ENCODE peak calls at places on chromosomes 5 and 9, in six cellular contexts. G is spleen, Y is HCT116, H is stomach, F is HepG2, N is transverse colon. Q is an unnamed sample.

GRCh38 chr9:109342878-109343277 is 22.0 kb upstream of the EPB41L4B start:
- DNase-seq in N (no peak), F (no peak), Y (no peak), G (no peak), H (no peak), Q (no peak)

GRCh38 chr5:31911291-31912265 is 262.5 kb downstream of the GOLPH3 start:
- DNase-seq in G (no peak), Y (no peak), H (no peak), F (no peak), N (no peak), Q (no peak)

GRCh38 chr9:27168496-27168895 is 59.5 kb downstream of the TEK start:
- DNase-seq in N (no peak), Y (no peak), F (no peak), H (no peak), G (no peak), Q (no peak)

GRCh38 chr5:153670081-153670480 is 179.6 kb downstream of the GRIA1 start:
- DNase-seq in N (no peak), H (no peak), G (no peak), Y (no peak), F (no peak), Q (no peak)

GRCh38 chr5:91495699-91496098 is 112.6 kb upstream of the ARRDC3 start:
- DNase-seq in N (no peak), G (no peak), Y (no peak), F (no peak), H (no peak), Q (no peak)

GRCh38 chr9:122325124-122325523 is 45.7 kb upstream of the PTGS1 start:
- DNase-seq in H (no peak), N (no peak), G (no peak), Y (no peak), F (peak; percentile 79), Q (no peak)

GRCh38 chr5:10555134-10555733 is 8.6 kb upstream of the ANKRD33B start:
- DNase-seq in N (no peak), Y (no peak), H (no peak), F (no peak), G (no peak), Q (peak; percentile 45)

GRCh38 chr9:8348756-8349155 is 549.2 kb upstream of the DMAC1 start:
- DNase-seq in H (no peak), N (no peak), Y (no peak), F (no peak), G (no peak), Q (no peak)

GRCh38 chr5:7802855-7803254 is 48.1 kb downstream of the CFAP90 start:
- DNase-seq in H (no peak), G (no peak), Y (no peak), N (no peak), F (no peak), Q (no peak)

GRCh38 chr9:16265671-16266070 is 604.8 kb downstream of the BNC2 start:
- DNase-seq in Y (no peak), G (no peak), F (no peak), N (no peak), H (no peak), Q (no peak)

GRCh38 chr9:16266648-16267276 is 603.7 kb downstream of the BNC2 start:
- DNase-seq in F (no peak), H (no peak), N (no peak), Y (no peak), G (no peak), Q (no peak)

GRCh38 chr9:16268037-16269010 is 602.1 kb downstream of the BNC2 start:
- DNase-seq in G (no peak), H (no peak), Y (no peak), F (no peak), N (no peak), Q (no peak)

GRCh38 chr9:16271967-16272366 is 598.5 kb downstream of the BNC2 start:
- DNase-seq in H (no peak), F (no peak), Y (no peak), G (no peak), N (no peak), Q (no peak)

DNA sequence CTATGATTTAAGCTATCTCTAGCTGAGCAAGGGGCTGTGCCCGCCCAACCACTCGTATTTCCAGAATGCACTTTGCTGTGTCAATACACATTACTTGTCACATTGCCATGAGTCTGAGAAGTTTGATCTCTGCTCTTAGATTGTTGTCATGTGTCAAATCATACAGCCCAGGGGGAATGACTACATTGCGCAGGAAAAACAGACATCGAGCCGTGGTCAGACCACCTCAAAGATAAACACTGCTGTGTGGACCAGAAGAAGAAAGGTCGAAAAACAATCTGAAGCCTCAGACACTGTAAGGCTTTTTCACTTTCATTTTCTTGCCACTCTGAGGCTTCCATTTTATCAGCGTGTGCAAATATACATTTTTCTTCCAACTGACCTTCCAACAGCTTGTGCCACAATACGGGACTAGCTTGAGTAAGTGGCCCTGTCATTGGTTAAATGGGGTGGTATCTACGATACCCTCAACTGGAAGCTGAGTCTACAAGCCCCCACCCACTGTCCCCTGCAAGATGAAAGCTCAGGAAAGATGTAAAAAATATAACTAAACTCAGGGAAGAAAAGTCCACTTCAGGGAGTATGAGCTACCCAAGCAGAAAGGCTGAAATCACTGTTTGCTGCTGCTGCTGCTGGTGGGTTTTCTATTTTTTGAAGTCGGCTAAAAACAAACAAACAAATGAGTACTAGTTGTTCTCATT is 603.0 kb downstream of the BNC2 start:
- DNase-seq in Y (no peak), G (no peak), N (no peak), H (peak; percentile 51), F (peak; percentile 53), Q (no peak)
- TF ChIP-seq POLR2AphosphoS5 in Y (no peak), G (no peak), N (no peak), H (no peak), F (no peak), Q (no peak)

GRCh38 chr5:139690385-139691274 is 42.5 kb downstream of the CXXC5 start:
- DNase-seq in H (no peak), G (peak; percentile 81), Y (no peak), N (no peak), F (no peak), Q (no peak)
- H3K4me1 ChIP-seq in H (peaks cover 73% of the 10 kb centered on the region), G (peaks cover 25% of the 10 kb centered on the region), Y (peaks cover 12% of the 10 kb centered on the region), N (peaks cover 7% of the 10 kb centered on the region), F (peaks cover 82% of the 10 kb centered on the region), Q (peaks cover 17% of the 10 kb centered on the region)

GRCh38 chr9:113998114-113998513 is 80.0 kb downstream of the AMBP start:
- DNase-seq in N (no peak), Y (no peak), H (peak; percentile 10), G (no peak), F (no peak), Q (no peak)
- TF ChIP-seq POLR2AphosphoS5 in N (no peak), Y (no peak), H (no peak), G (no peak), F (no peak), Q (no peak)

GRCh38 chr5:68289576-68289975 is 74.0 kb downstream of the PIK3R1 start:
- DNase-seq in G (no peak), Y (no peak), F (no peak), H (no peak), N (no peak), Q (no peak)

GRCh38 chr5:68287631-68287975 is 72.0 kb downstream of the PIK3R1 start:
- DNase-seq in H (no peak), N (no peak), Y (no peak), G (no peak), F (no peak), Q (no peak)

GRCh38 chr5:68288756-68289134 is 73.2 kb downstream of the PIK3R1 start:
- DNase-seq in Y (no peak), F (no peak), G (no peak), N (no peak), H (no peak), Q (peak; percentile 69)

GRCh38 chr5:68286612-68286912 is 71.0 kb downstream of the PIK3R1 start:
- DNase-seq in N (no peak), H (no peak), F (no peak), Y (no peak), G (no peak), Q (no peak)

GRCh38 chr5:68287976-68288755 is 72.6 kb downstream of the PIK3R1 start:
- DNase-seq in F (peak; percentile 88), H (peak; percentile 66), G (peak; percentile 91), N (peak; percentile 66), Y (no peak), Q (peak; percentile 81)
- H3K4me1 ChIP-seq in F (peaks cover 68% of the 10 kb centered on the region), H (peaks cover 93% of the 10 kb centered on the region), G (peaks cover 51% of the 10 kb centered on the region), N (peaks cover 74% of the 10 kb centered on the region), Y (peaks cover 5% of the 10 kb centered on the region), Q (no peaks in the 10 kb centered on the region)

DNA sequence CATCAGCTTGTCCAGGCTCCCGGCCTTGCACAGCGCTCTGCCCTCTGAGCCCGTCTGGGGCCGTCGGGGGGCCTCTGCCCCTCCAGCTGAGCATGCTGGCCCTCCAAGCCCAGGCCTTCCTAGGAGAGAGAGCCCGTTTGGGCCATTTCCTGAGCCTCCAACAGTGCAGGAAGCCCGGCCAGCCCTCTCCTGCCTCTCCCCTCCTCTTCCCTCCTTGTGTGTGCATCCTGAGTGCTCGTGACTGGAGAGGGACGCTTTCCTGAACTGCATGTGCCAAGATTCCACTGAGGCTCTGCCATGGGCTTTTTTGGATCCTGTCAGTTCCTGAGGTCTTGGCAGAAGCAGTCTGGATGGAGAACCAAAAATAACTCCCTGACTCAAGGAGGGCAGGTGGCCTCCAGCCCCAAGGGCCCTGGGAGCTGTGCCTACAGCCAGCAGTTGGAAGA is 15.6 kb downstream of the OLFM1 start:
- DNase-seq in N (no peak), G (no peak), F (no peak), H (no peak), Y (no peak), Q (no peak)
- TF ChIP-seq POLR2AphosphoS5 in N (no peak), G (no peak), F (no peak), H (no peak), Y (no peak), Q (no peak)

GRCh38 chr5:139126711-139127111 is 71.5 kb downstream of the SIL1 start:
- DNase-seq in F (no peak), H (no peak), Y (no peak), N (no peak), G (no peak), Q (no peak)
- H3K4me1 ChIP-seq in F (no peaks in the 10 kb centered on the region), H (peaks cover 22% of the 10 kb centered on the region), Y (no peaks in the 10 kb centered on the region), N (peaks cover 3% of the 10 kb centered on the region), G (peaks cover 3% of the 10 kb centered on the region), Q (peaks cover 31% of the 10 kb centered on the region)